ENCODE peak calls at places on chromosomes 4 and X, in four cellular contexts. One of them, this sample, is unnamed.

GRCh38 chrX:37918703-37919102 is 71.3 kb upstream of the DYNLT3 start:
- DNase-seq in K562: no peak
- DNase-seq in HepG2: no peak
- DNase-seq in GM12878: no peak
- DNase-seq in this sample: no peak

GRCh38 chr4:128519163-128519810 is 231.7 kb upstream of the PGRMC2 start:
- DNase-seq in K562: no peak
- DNase-seq in HepG2: no peak
- DNase-seq in GM12878: no peak
- DNase-seq in this sample: no peak

GRCh38 chrX:47637546-47638195 is 7.9 kb upstream of the CFP start:
- DNase-seq in K562: peak
- DNase-seq in HepG2: no peak
- DNase-seq in GM12878: no peak
- DNase-seq in this sample: no peak

GRCh38 chr4:118955515-118955914 is 66.9 kb downstream of the SYNPO2 start:
- DNase-seq in K562: no peak
- DNase-seq in HepG2: no peak
- DNase-seq in GM12878: no peak
- DNase-seq in this sample: no peak

GRCh38 chrX:140762061-140762460 is 52.5 kb downstream of the LINC00632 start:
- DNase-seq in K562: peak
- DNase-seq in HepG2: peak
- DNase-seq in GM12878: no peak
- DNase-seq in this sample: peak

GRCh38 chr4:33974270-33974669 is 2270.0 kb downstream of the ARAP2 start:
- DNase-seq in K562: no peak
- DNase-seq in HepG2: no peak
- DNase-seq in GM12878: no peak
- DNase-seq in this sample: no peak

GRCh38 chrX:137227164-137227563 is 193.4 kb upstream of the GPR101 start:
- DNase-seq in K562: no peak
- DNase-seq in HepG2: no peak
- DNase-seq in GM12878: no peak
- DNase-seq in this sample: no peak

GRCh38 chrX:72466493-72466892 is 106.2 kb downstream of the HDAC8 start:
- DNase-seq in K562: no peak
- DNase-seq in HepG2: no peak
- DNase-seq in GM12878: no peak
- DNase-seq in this sample: no peak

GRCh38 chr4:161496-162284 is 37.4 kb downstream of the ZNF718 start:
- DNase-seq in K562: no peak
- DNase-seq in HepG2: no peak
- DNase-seq in GM12878: no peak
- DNase-seq in this sample: no peak

GRCh38 chr4:112036881-112037280 is 108.4 kb upstream of the FAM241A start:
- DNase-seq in K562: no peak
- DNase-seq in HepG2: no peak
- DNase-seq in GM12878: no peak
- DNase-seq in this sample: no peak

GRCh38 chr4:150867148-150867547 is 147.9 kb downstream of the LRBA start:
- DNase-seq in K562: peak
- DNase-seq in HepG2: peak
- DNase-seq in GM12878: peak
- DNase-seq in this sample: peak

GRCh38 chrX:132609449-132609848 is 120.6 kb upstream of the MBNL3 start:
- DNase-seq in K562: no peak
- DNase-seq in HepG2: no peak
- DNase-seq in GM12878: no peak
- DNase-seq in this sample: no peak

GRCh38 chr4:22514001-22514400 is 1.9 kb downstream of the ADGRA3 start:
- DNase-seq in K562: no peak
- DNase-seq in HepG2: peak
- DNase-seq in GM12878: no peak
- DNase-seq in this sample: no peak

GRCh38 chr4:40931238-40931637 is 181.5 kb downstream of the NSUN7 start:
- DNase-seq in K562: no peak
- DNase-seq in HepG2: no peak
- DNase-seq in GM12878: no peak
- DNase-seq in this sample: no peak

GRCh38 chr4:153241295-153241694 is 37.1 kb downstream of the TRIM2 start:
- DNase-seq in K562: no peak
- DNase-seq in HepG2: no peak
- DNase-seq in GM12878: no peak
- DNase-seq in this sample: no peak

GRCh38 chr4:10080874-10081606 is 35.6 kb downstream of the WDR1 start:
- DNase-seq in K562: peak
- DNase-seq in HepG2: no peak
- DNase-seq in GM12878: no peak
- DNase-seq in this sample: no peak

GRCh38 chr4:148557793-148558192 is 115.6 kb upstream of the NR3C2 start:
- DNase-seq in K562: no peak
- DNase-seq in HepG2: no peak
- DNase-seq in GM12878: no peak
- DNase-seq in this sample: no peak

GRCh38 chr4:8854866-8855265 is 16.8 kb downstream of the HMX1 start:
- DNase-seq in K562: no peak
- DNase-seq in HepG2: no peak
- DNase-seq in GM12878: no peak
- DNase-seq in this sample: no peak

GRCh38 chr4:15776871-15777648 is 1.1 kb upstream of the CD38 start:
- DNase-seq in K562: no peak
- DNase-seq in HepG2: no peak
- DNase-seq in GM12878: no peak
- DNase-seq in this sample: no peak

GRCh38 chr4:15779336-15779735 is 1.2 kb downstream of the CD38 start:
- DNase-seq in K562: no peak
- DNase-seq in HepG2: peak
- DNase-seq in GM12878: no peak
- DNase-seq in this sample: no peak

GRCh38 chr4:15777697-15778096 is 431 bp upstream of the CD38 start:
- DNase-seq in K562: no peak
- DNase-seq in HepG2: no peak
- DNase-seq in GM12878: no peak
- DNase-seq in this sample: no peak

GRCh38 chr4:15778742-15779231 is 659 bp downstream of the CD38 start:
- DNase-seq in K562: no peak
- DNase-seq in HepG2: no peak
- DNase-seq in GM12878: no peak
- DNase-seq in this sample: no peak

GRCh38 chr4:15778191-15778741 is at the start of gene CD38:
- DNase-seq in K562: no peak
- DNase-seq in HepG2: no peak
- DNase-seq in GM12878: peak
- DNase-seq in this sample: no peak
- TF ChIP-seq BHLHE40 in K562: no peak
- TF ChIP-seq BHLHE40 in HepG2: no peak
- TF ChIP-seq BHLHE40 in GM12878: no peak
- TF ChIP-seq BHLHE40 in this sample: no peak

GRCh38 chrX:68675466-68675865 is 28.0 kb downstream of the STARD8 start:
- DNase-seq in K562: no peak
- DNase-seq in HepG2: no peak
- DNase-seq in GM12878: no peak
- DNase-seq in this sample: no peak

GRCh38 chrX:68672581-68673318 is 25.3 kb downstream of the STARD8 start:
- DNase-seq in K562: no peak
- DNase-seq in HepG2: no peak
- DNase-seq in GM12878: no peak
- DNase-seq in this sample: no peak

GRCh38 chrX:68677998-68678397 is 30.5 kb downstream of the STARD8 start:
- DNase-seq in K562: no peak
- DNase-seq in HepG2: no peak
- DNase-seq in GM12878: no peak
- DNase-seq in this sample: no peak

GRCh38 chrX:68671221-68671620 is 23.8 kb downstream of the STARD8 start:
- DNase-seq in K562: no peak
- DNase-seq in HepG2: no peak
- DNase-seq in GM12878: no peak
- DNase-seq in this sample: no peak

DNA sequence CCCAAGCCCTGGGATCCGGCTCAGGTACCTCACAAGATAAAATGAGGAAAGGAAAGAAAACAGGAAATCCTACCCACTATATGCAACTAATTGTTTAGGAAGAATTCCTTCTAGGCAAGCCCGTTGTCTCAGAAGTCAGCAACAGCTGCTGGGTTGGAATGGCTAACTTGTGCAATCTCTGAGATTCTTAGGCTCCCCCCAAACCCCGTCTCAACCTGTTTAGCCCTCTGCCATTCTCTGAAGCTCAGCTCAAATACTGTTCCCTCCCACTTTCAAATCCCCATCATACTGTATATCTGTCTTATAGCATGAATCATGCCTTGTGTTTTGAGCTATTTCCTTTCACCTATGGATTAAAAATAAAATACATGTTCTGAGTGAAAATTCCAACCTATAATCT is 28.9 kb downstream of the STARD8 start:
- DNase-seq in K562: no peak
- DNase-seq in HepG2: no peak
- DNase-seq in GM12878: no peak
- DNase-seq in this sample: no peak
- TF ChIP-seq SP1 in K562: no peak
- TF ChIP-seq SP1 in HepG2: no peak
- TF ChIP-seq SP1 in GM12878: no peak
- TF ChIP-seq SP1 in this sample: no peak

GRCh38 chr4:1793940-1794808 is 1.1 kb downstream of the FGFR3 start:
- DNase-seq in K562: no peak
- DNase-seq in HepG2: no peak
- DNase-seq in GM12878: no peak
- DNase-seq in this sample: peak
- TF ChIP-seq BHLHE40 in K562: no peak
- TF ChIP-seq BHLHE40 in HepG2: no peak
- TF ChIP-seq BHLHE40 in GM12878: no peak
- TF ChIP-seq BHLHE40 in this sample: no peak

DNA sequence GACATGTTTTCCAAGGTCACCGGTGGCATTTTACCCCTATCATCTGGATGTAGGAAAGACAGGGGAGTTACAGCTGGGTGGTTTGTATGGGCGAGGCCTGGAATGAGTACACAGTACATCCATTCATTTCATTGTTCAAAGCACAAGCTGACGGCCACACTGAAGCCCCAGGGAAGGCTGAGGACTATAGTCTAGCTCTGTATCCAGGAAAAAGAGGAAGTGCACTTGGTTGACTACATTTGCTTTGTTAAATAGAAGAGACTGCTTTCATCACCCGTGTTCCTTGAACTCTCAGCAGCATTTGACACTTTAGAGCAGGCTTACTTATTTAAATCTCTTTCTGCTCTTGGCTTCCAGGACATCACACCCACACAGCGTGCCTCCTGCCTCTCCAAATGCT is 1041.0 kb upstream of the TENM3 start:
- DNase-seq in K562: no peak
- DNase-seq in HepG2: peak
- DNase-seq in GM12878: no peak
- DNase-seq in this sample: no peak
- TF ChIP-seq SP1 in K562: no peak
- TF ChIP-seq SP1 in HepG2: no peak
- TF ChIP-seq SP1 in GM12878: no peak
- TF ChIP-seq SP1 in this sample: no peak

GRCh38 chr4:139734201-139734874 is 68.7 kb downstream of the MGST2 start:
- DNase-seq in K562: no peak
- DNase-seq in HepG2: no peak
- DNase-seq in GM12878: no peak
- DNase-seq in this sample: no peak
- TF ChIP-seq BHLHE40 in K562: no peak
- TF ChIP-seq BHLHE40 in HepG2: no peak
- TF ChIP-seq BHLHE40 in GM12878: no peak
- TF ChIP-seq BHLHE40 in this sample: no peak

GRCh38 chrX:41009816-41010187 is 75.4 kb upstream of the USP9X start:
- DNase-seq in K562: no peak
- DNase-seq in HepG2: no peak
- DNase-seq in GM12878: no peak
- DNase-seq in this sample: no peak
- TF ChIP-seq SP1 in K562: no peak
- TF ChIP-seq SP1 in HepG2: no peak
- TF ChIP-seq SP1 in GM12878: no peak
- TF ChIP-seq SP1 in this sample: no peak

DNA sequence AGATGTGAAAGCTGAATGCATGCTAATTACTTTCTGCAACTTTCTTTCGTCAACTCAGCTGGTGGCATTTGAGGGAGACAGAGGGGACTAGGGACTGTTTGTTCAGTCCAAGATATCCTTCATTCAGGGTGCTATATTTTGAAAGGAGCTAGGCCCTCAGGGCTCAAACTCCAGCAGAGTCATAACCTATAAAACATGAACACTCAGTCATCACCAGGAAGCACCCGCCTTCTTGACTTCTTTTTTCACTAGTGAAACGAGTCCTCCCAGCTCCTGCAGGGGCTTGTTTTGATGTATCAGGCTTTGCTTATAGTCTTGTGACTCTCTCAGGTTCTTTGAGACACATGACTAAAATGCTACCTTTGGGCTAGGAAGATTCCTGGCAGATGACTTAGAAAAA is 230.6 kb downstream of the PCDH7 start:
- DNase-seq in K562: no peak
- DNase-seq in HepG2: no peak
- DNase-seq in GM12878: no peak
- DNase-seq in this sample: peak
- TF ChIP-seq BHLHE40 in K562: no peak
- TF ChIP-seq BHLHE40 in HepG2: no peak
- TF ChIP-seq BHLHE40 in GM12878: no peak
- TF ChIP-seq BHLHE40 in this sample: no peak